ENCODE peak calls at places on chromosomes 13 and 19, in five cellular contexts. O is stimulated activated CD4-positive, alpha-beta T cell treated with anti-CD3 and anti-CD28 coated beads, Interleukin-2, amount 100 ng/mL, for 24 hours; I is GM13977; M is CD4-positive, alpha-beta memory T cell; J is NCI-H146. T is an unnamed sample.

GRCh38 chr19:51076602-51077213 is 6.0 kb downstream of the KLK14 start:
- DNase-seq in O (no peak), I (no peak), M (no peak), J (no peak), T (no peak)

GRCh38 chr13:72985610-72986009 is 73.2 kb upstream of the KLF5 start:
- DNase-seq in O (no peak), I (no peak), M (no peak), J (no peak), T (no peak)

GRCh38 chr19:49069026-49069425 is 3.5 kb downstream of the KCNA7 start:
- DNase-seq in O (no peak), I (no peak), M (no peak), J (no peak), T (no peak)

GRCh38 chr13:71118779-71119364 is 748.1 kb downstream of the DACH1 start:
- DNase-seq in O (no peak), I (no peak), M (no peak), J (peak; percentile 49), T (no peak)

GRCh38 chr19:17867087-17867486 is 4.7 kb upstream of the SLC5A5 start:
- DNase-seq in O (no peak), I (no peak), M (no peak), J (no peak), T (no peak)

GRCh38 chr19:47099576-47100050 is 14.0 kb downstream of the ZC3H4 start:
- DNase-seq in O (no peak), I (no peak), M (no peak), J (no peak), T (no peak)

GRCh38 chr13:97262058-97262457 is 39.9 kb downstream of the MBNL2 start:
- DNase-seq in O (no peak), I (no peak), M (no peak), J (no peak), T (no peak)

GRCh38 chr13:31878955-31879354 is 139.6 kb downstream of the RXFP2 start:
- DNase-seq in O (no peak), I (no peak), M (no peak), J (no peak), T (no peak)

GRCh38 chr13:50449465-50449864 is 394.0 kb downstream of the DLEU7 start:
- DNase-seq in O (no peak), I (no peak), M (no peak), J (no peak), T (peak; percentile 26)

GRCh38 chr13:49733181-49733951 is 42.1 kb upstream of the EBPL start:
- DNase-seq in O (no peak), I (no peak), M (no peak), J (no peak), T (no peak)

GRCh38 chr19:33194884-33195710 is 967 bp downstream of the LRP3 start:
- DNase-seq in O (peak; percentile 14), I (no peak), M (no peak), J (peak; percentile 40), T (no peak)

GRCh38 chr13:73677041-73677589 is 457.1 kb downstream of the KLF12 start:
- DNase-seq in O (no peak), I (no peak), M (no peak), J (peak; percentile 13), T (peak; percentile 72)

GRCh38 chr13:113591750-113592149 is 7.2 kb downstream of the TFDP1 start:
- DNase-seq in O (no peak), I (no peak), M (no peak), J (no peak), T (no peak)

GRCh38 chr13:24709186-24709913 is 29.1 kb downstream of the ATP12A start:
- DNase-seq in O (peak; percentile 67), I (peak; percentile 57), M (peak; percentile 69), J (no peak), T (no peak)

GRCh38 chr13:107817652-107818287 is 397.6 kb downstream of the LIG4 start:
- DNase-seq in O (no peak), I (no peak), M (no peak), J (no peak), T (no peak)

GRCh38 chr19:48896191-48896720 is 2.3 kb downstream of the TULP2 start:
- DNase-seq in O (peak; percentile 61), I (peak; percentile 79), M (no peak), J (peak; percentile 84), T (no peak)

GRCh38 chr13:46382224-46382623 is 4.8 kb downstream of the RUBCNL start:
- DNase-seq in O (no peak), I (no peak), M (no peak), J (no peak), T (no peak)

GRCh38 chr19:55494172-55494761 is 6.0 kb downstream of the SSC5D start:
- DNase-seq in O (no peak), I (no peak), M (no peak), J (no peak), T (no peak)